ENCODE peak calls at places on chromosome 3, in nine cellular contexts. One of them, this sample, is unnamed.

GRCh38 chr3:40178012-40178594 is 131.4 kb upstream of the EIF1B start:
- DNase-seq in pancreas: no peak
- DNase-seq in CD8-positive, alpha-beta memory T cell: no peak
- DNase-seq in choroid plexus epithelial cell: no peak
- DNase-seq in right atrium auricular region: no peak
- DNase-seq in endodermal cell: peak; percentile 44
- DNase-seq in fibroblast of mammary gland: no peak
- DNase-seq in aorta: no peak
- DNase-seq in AG04450: no peak
- DNase-seq in this sample: no peak

GRCh38 chr3:98972155-98972554 is 70.7 kb upstream of the DCBLD2 start:
- DNase-seq in pancreas: no peak
- DNase-seq in CD8-positive, alpha-beta memory T cell: no peak
- DNase-seq in choroid plexus epithelial cell: peak; percentile 95
- DNase-seq in right atrium auricular region: no peak
- DNase-seq in endodermal cell: no peak
- DNase-seq in fibroblast of mammary gland: peak; percentile 97
- DNase-seq in aorta: no peak
- DNase-seq in AG04450: peak; percentile 86
- DNase-seq in this sample: no peak

GRCh38 chr3:69212411-69213160 is 90.2 kb upstream of the LMOD3 start:
- DNase-seq in pancreas: no peak
- DNase-seq in CD8-positive, alpha-beta memory T cell: no peak
- DNase-seq in choroid plexus epithelial cell: peak; percentile 92
- DNase-seq in right atrium auricular region: no peak
- DNase-seq in endodermal cell: no peak
- DNase-seq in fibroblast of mammary gland: peak; percentile 88
- DNase-seq in aorta: no peak
- DNase-seq in AG04450: no peak
- DNase-seq in this sample: no peak

GRCh38 chr3:189710620-189711388 is 79.6 kb downstream of the TP63 start:
- DNase-seq in pancreas: no peak
- DNase-seq in CD8-positive, alpha-beta memory T cell: no peak
- DNase-seq in choroid plexus epithelial cell: peak; percentile 98
- DNase-seq in right atrium auricular region: no peak
- DNase-seq in endodermal cell: no peak
- DNase-seq in fibroblast of mammary gland: peak; percentile 98
- DNase-seq in aorta: peak; percentile 56
- DNase-seq in AG04450: peak; percentile 94
- DNase-seq in this sample: no peak

GRCh38 chr3:196128172-196128843 is 46.4 kb upstream of the TFRC start:
- DNase-seq in pancreas: no peak
- DNase-seq in CD8-positive, alpha-beta memory T cell: no peak
- DNase-seq in choroid plexus epithelial cell: no peak
- DNase-seq in right atrium auricular region: no peak
- DNase-seq in endodermal cell: no peak
- DNase-seq in fibroblast of mammary gland: no peak
- DNase-seq in aorta: no peak
- DNase-seq in AG04450: no peak
- DNase-seq in this sample: no peak

GRCh38 chr3:124887177-124887995 is at the start of gene ITGB5:
- DNase-seq in pancreas: peak; percentile 84
- DNase-seq in CD8-positive, alpha-beta memory T cell: no peak
- DNase-seq in choroid plexus epithelial cell: peak; percentile 65
- DNase-seq in right atrium auricular region: peak; percentile 82
- DNase-seq in endodermal cell: peak; percentile 89
- DNase-seq in fibroblast of mammary gland: peak; percentile 74
- DNase-seq in aorta: peak; percentile 91
- DNase-seq in AG04450: peak; percentile 26
- DNase-seq in this sample: no peak

GRCh38 chr3:8643693-8644365 is 769 bp downstream of the SSUH2 start:
- DNase-seq in pancreas: no peak
- DNase-seq in CD8-positive, alpha-beta memory T cell: no peak
- DNase-seq in choroid plexus epithelial cell: no peak
- DNase-seq in right atrium auricular region: no peak
- DNase-seq in endodermal cell: no peak
- DNase-seq in fibroblast of mammary gland: no peak
- DNase-seq in aorta: no peak
- DNase-seq in AG04450: no peak
- DNase-seq in this sample: no peak

GRCh38 chr3:171049831-171050444 is 23.4 kb upstream of the SLC2A2 start:
- DNase-seq in pancreas: peak; percentile 59
- DNase-seq in CD8-positive, alpha-beta memory T cell: no peak
- DNase-seq in choroid plexus epithelial cell: peak; percentile 73
- DNase-seq in right atrium auricular region: no peak
- DNase-seq in endodermal cell: peak; percentile 90
- DNase-seq in fibroblast of mammary gland: peak; percentile 66
- DNase-seq in aorta: peak; percentile 54
- DNase-seq in AG04450: no peak
- DNase-seq in this sample: no peak

GRCh38 chr3:59774613-59775012 is 724.8 kb upstream of the CFAP20DC start:
- DNase-seq in pancreas: no peak
- DNase-seq in CD8-positive, alpha-beta memory T cell: no peak
- DNase-seq in choroid plexus epithelial cell: peak; percentile 82
- DNase-seq in right atrium auricular region: no peak
- DNase-seq in endodermal cell: no peak
- DNase-seq in fibroblast of mammary gland: peak; percentile 82
- DNase-seq in aorta: no peak
- DNase-seq in AG04450: peak; percentile 57
- DNase-seq in this sample: no peak

GRCh38 chr3:67526246-67526645 is 128.2 kb downstream of the SUCLG2 start:
- DNase-seq in pancreas: no peak
- DNase-seq in CD8-positive, alpha-beta memory T cell: no peak
- DNase-seq in choroid plexus epithelial cell: peak; percentile 82
- DNase-seq in right atrium auricular region: no peak
- DNase-seq in endodermal cell: no peak
- DNase-seq in fibroblast of mammary gland: peak; percentile 90
- DNase-seq in aorta: no peak
- DNase-seq in AG04450: peak; percentile 80
- DNase-seq in this sample: no peak

GRCh38 chr3:183253364-183253960 is 409 bp downstream of the B3GNT5 start:
- DNase-seq in pancreas: peak; percentile 81
- DNase-seq in CD8-positive, alpha-beta memory T cell: peak; percentile 12
- DNase-seq in choroid plexus epithelial cell: peak; percentile 71
- DNase-seq in right atrium auricular region: peak; percentile 83
- DNase-seq in endodermal cell: peak; percentile 78
- DNase-seq in fibroblast of mammary gland: peak; percentile 67
- DNase-seq in aorta: peak; percentile 86
- DNase-seq in AG04450: peak; percentile 6
- DNase-seq in this sample: no peak

GRCh38 chr3:124701687-124702086 is 28.6 kb upstream of the UMPS start:
- DNase-seq in pancreas: no peak
- DNase-seq in CD8-positive, alpha-beta memory T cell: no peak
- DNase-seq in choroid plexus epithelial cell: peak; percentile 71
- DNase-seq in right atrium auricular region: no peak
- DNase-seq in endodermal cell: no peak
- DNase-seq in fibroblast of mammary gland: peak; percentile 55
- DNase-seq in aorta: no peak
- DNase-seq in AG04450: peak; percentile 45
- DNase-seq in this sample: no peak

GRCh38 chr3:170301404-170301803 is 56.1 kb upstream of the SKIL start:
- DNase-seq in pancreas: no peak
- DNase-seq in CD8-positive, alpha-beta memory T cell: no peak
- DNase-seq in choroid plexus epithelial cell: peak; percentile 47
- DNase-seq in right atrium auricular region: no peak
- DNase-seq in endodermal cell: no peak
- DNase-seq in fibroblast of mammary gland: peak; percentile 64
- DNase-seq in aorta: no peak
- DNase-seq in AG04450: no peak
- DNase-seq in this sample: no peak

GRCh38 chr3:169387751-169388696 is 275.5 kb downstream of the MECOM start:
- DNase-seq in pancreas: peak; percentile 22
- DNase-seq in CD8-positive, alpha-beta memory T cell: no peak
- DNase-seq in choroid plexus epithelial cell: peak; percentile 4
- DNase-seq in right atrium auricular region: peak; percentile 87
- DNase-seq in endodermal cell: peak; percentile 53
- DNase-seq in fibroblast of mammary gland: peak; percentile 17
- DNase-seq in aorta: peak; percentile 69
- DNase-seq in AG04450: no peak
- DNase-seq in this sample: peak; percentile 91

GRCh38 chr3:66473637-66474036 is 27.2 kb downstream of the LRIG1 start:
- DNase-seq in pancreas: no peak
- DNase-seq in CD8-positive, alpha-beta memory T cell: no peak
- DNase-seq in choroid plexus epithelial cell: peak; percentile 87
- DNase-seq in right atrium auricular region: no peak
- DNase-seq in endodermal cell: no peak
- DNase-seq in fibroblast of mammary gland: peak; percentile 36
- DNase-seq in aorta: no peak
- DNase-seq in AG04450: no peak
- DNase-seq in this sample: no peak

GRCh38 chr3:73784647-73785420 is 160.1 kb upstream of the PDZRN3 start:
- DNase-seq in pancreas: no peak
- DNase-seq in CD8-positive, alpha-beta memory T cell: no peak
- DNase-seq in choroid plexus epithelial cell: peak; percentile 64
- DNase-seq in right atrium auricular region: no peak
- DNase-seq in endodermal cell: no peak
- DNase-seq in fibroblast of mammary gland: peak; percentile 73
- DNase-seq in aorta: no peak
- DNase-seq in AG04450: no peak
- DNase-seq in this sample: no peak

GRCh38 chr3:13715167-13715954 is 164.5 kb downstream of the WNT7A start:
- DNase-seq in pancreas: no peak
- DNase-seq in CD8-positive, alpha-beta memory T cell: no peak
- DNase-seq in choroid plexus epithelial cell: no peak
- DNase-seq in right atrium auricular region: no peak
- DNase-seq in endodermal cell: peak; percentile 19
- DNase-seq in fibroblast of mammary gland: no peak
- DNase-seq in aorta: peak; percentile 33
- DNase-seq in AG04450: no peak
- DNase-seq in this sample: peak; percentile 81

DNA sequence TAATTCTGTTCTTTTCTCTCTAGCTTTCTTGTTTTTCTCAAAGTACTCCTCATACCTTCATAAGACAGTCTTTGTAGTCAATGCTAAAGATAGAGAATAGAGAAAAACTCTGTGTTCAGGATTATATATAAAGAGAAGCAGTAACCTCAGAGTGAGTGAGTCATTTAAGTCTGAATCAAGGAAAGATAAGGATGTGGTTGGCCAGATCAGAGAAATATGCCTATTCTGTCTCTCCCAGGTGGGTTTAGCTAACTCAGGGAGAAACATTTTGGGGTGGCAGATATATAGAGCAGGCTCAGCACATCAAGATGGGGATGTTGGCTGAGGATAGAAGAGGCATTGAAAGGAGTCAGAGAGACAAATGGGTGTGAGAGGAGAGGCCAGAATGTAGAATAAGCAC is 31.4 kb downstream of the GTF2E1 start:
- DNase-seq in pancreas: no peak
- DNase-seq in CD8-positive, alpha-beta memory T cell: no peak
- DNase-seq in choroid plexus epithelial cell: peak; percentile 59
- DNase-seq in right atrium auricular region: no peak
- DNase-seq in endodermal cell: no peak
- DNase-seq in fibroblast of mammary gland: peak; percentile 24
- DNase-seq in aorta: no peak
- DNase-seq in AG04450: no peak
- DNase-seq in this sample: no peak
- H3K4me3 ChIP-seq in pancreas: no peak overlapping the region
- H3K4me3 ChIP-seq in CD8-positive, alpha-beta memory T cell: no peak overlapping the region
- H3K4me3 ChIP-seq in choroid plexus epithelial cell: no peak overlapping the region
- H3K4me3 ChIP-seq in right atrium auricular region: no peak overlapping the region
- H3K4me3 ChIP-seq in endodermal cell: no peak overlapping the region
- H3K4me3 ChIP-seq in fibroblast of mammary gland: no peak overlapping the region
- H3K4me3 ChIP-seq in aorta: no peak overlapping the region
- H3K4me3 ChIP-seq in AG04450: no peak overlapping the region
- H3K4me3 ChIP-seq in this sample: no peak overlapping the region

GRCh38 chr3:141077631-141078030 is 26.5 kb downstream of the SPSB4 start:
- DNase-seq in pancreas: no peak
- DNase-seq in CD8-positive, alpha-beta memory T cell: no peak
- DNase-seq in choroid plexus epithelial cell: no peak
- DNase-seq in right atrium auricular region: no peak
- DNase-seq in endodermal cell: no peak
- DNase-seq in fibroblast of mammary gland: no peak
- DNase-seq in aorta: no peak
- DNase-seq in AG04450: no peak
- DNase-seq in this sample: no peak
- H3K4me3 ChIP-seq in pancreas: no peak overlapping the region
- H3K4me3 ChIP-seq in CD8-positive, alpha-beta memory T cell: no peak overlapping the region
- H3K4me3 ChIP-seq in choroid plexus epithelial cell: no peak overlapping the region
- H3K4me3 ChIP-seq in right atrium auricular region: no peak overlapping the region
- H3K4me3 ChIP-seq in endodermal cell: no peak overlapping the region
- H3K4me3 ChIP-seq in fibroblast of mammary gland: no peak overlapping the region
- H3K4me3 ChIP-seq in aorta: no peak overlapping the region
- H3K4me3 ChIP-seq in AG04450: no peak overlapping the region
- H3K4me3 ChIP-seq in this sample: peak overlapping the region; percentile 35

GRCh38 chr3:80770106-80771079 is 991.1 kb downstream of the GBE1 start:
- DNase-seq in pancreas: peak; percentile 23
- DNase-seq in CD8-positive, alpha-beta memory T cell: no peak
- DNase-seq in choroid plexus epithelial cell: peak; percentile 25
- DNase-seq in right atrium auricular region: no peak
- DNase-seq in endodermal cell: no peak
- DNase-seq in fibroblast of mammary gland: peak; percentile 4
- DNase-seq in aorta: no peak
- DNase-seq in AG04450: no peak
- DNase-seq in this sample: no peak
- H3K4me3 ChIP-seq in pancreas: no peak overlapping the region
- H3K4me3 ChIP-seq in CD8-positive, alpha-beta memory T cell: no peak overlapping the region
- H3K4me3 ChIP-seq in choroid plexus epithelial cell: peak overlapping the region; percentile 30
- H3K4me3 ChIP-seq in right atrium auricular region: no peak overlapping the region
- H3K4me3 ChIP-seq in endodermal cell: peak overlapping the region; percentile 85
- H3K4me3 ChIP-seq in fibroblast of mammary gland: no peak overlapping the region
- H3K4me3 ChIP-seq in aorta: no peak overlapping the region
- H3K4me3 ChIP-seq in AG04450: no peak overlapping the region
- H3K4me3 ChIP-seq in this sample: no peak overlapping the region

DNA sequence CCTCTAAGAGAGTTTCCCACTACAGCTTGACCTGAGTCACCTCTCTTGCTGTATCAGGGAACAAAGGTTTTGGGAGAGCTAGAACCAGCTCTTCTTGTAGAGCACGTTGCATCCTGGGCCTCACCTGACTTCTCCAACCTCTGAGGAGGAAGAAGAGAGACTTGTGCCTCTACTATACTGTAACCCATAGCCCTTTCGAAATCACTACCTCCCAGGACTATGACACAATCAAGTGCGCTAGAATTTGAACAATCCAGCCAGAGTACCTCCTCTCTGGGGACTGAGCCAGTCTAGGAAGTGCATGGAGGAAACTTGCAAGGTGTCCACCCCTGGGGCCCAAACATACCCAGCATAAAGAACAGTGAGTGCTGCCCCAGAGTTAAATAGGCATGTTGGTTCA is 192.8 kb upstream of the BHLHE40 start:
- DNase-seq in pancreas: no peak
- DNase-seq in CD8-positive, alpha-beta memory T cell: no peak
- DNase-seq in choroid plexus epithelial cell: no peak
- DNase-seq in right atrium auricular region: no peak
- DNase-seq in endodermal cell: no peak
- DNase-seq in fibroblast of mammary gland: no peak
- DNase-seq in aorta: no peak
- DNase-seq in AG04450: no peak
- DNase-seq in this sample: no peak
- H3K4me3 ChIP-seq in pancreas: no peak overlapping the region
- H3K4me3 ChIP-seq in CD8-positive, alpha-beta memory T cell: no peak overlapping the region
- H3K4me3 ChIP-seq in choroid plexus epithelial cell: no peak overlapping the region
- H3K4me3 ChIP-seq in right atrium auricular region: no peak overlapping the region
- H3K4me3 ChIP-seq in endodermal cell: no peak overlapping the region
- H3K4me3 ChIP-seq in fibroblast of mammary gland: no peak overlapping the region
- H3K4me3 ChIP-seq in aorta: no peak overlapping the region
- H3K4me3 ChIP-seq in AG04450: no peak overlapping the region
- H3K4me3 ChIP-seq in this sample: no peak overlapping the region